ENCODE peak calls at places on chromosomes 2 and 18, in five cellular contexts. U, R, V, X and B are unnamed samples.

GRCh38 chr2:142290931-142291330 is 160.1 kb upstream of the LRP1B start:
- DNase-seq in R (no peak), V (no peak), U (no peak), X (no peak), B (no peak)

GRCh38 chr2:218961651-218962570 is 2.4 kb downstream of the CDK5R2 start:
- DNase-seq in U (no peak), R (no peak), V (no peak), X (no peak), B (peak; percentile 56)

GRCh38 chr2:33607905-33608304 is 8.8 kb upstream of the FAM98A start:
- DNase-seq in U (no peak), X (no peak), V (no peak), R (no peak), B (no peak)

GRCh38 chr2:200399046-200399445 is 92.6 kb downstream of the SPATS2L start:
- DNase-seq in X (no peak), R (no peak), V (no peak), U (no peak), B (no peak)

GRCh38 chr2:20962939-20963543 is 80.8 kb downstream of the APOB start:
- DNase-seq in V (peak; percentile 67), X (peak; percentile 78), U (peak; percentile 79), R (peak; percentile 79), B (peak; percentile 64)

GRCh38 chr2:201158111-201158929 is 24.6 kb upstream of the CASP10 start:
- DNase-seq in V (peak; percentile 32), X (peak; percentile 75), U (no peak), R (peak; percentile 75), B (peak; percentile 90)

GRCh38 chr2:34012728-34013302 is 413.7 kb upstream of the FAM98A start:
- DNase-seq in V (no peak), X (peak; percentile 70), R (peak; percentile 60), U (no peak), B (peak; percentile 48)

GRCh38 chr18:43350176-43350575 is 72.9 kb upstream of the SYT4 start:
- DNase-seq in V (no peak), U (no peak), R (no peak), X (no peak), B (no peak)

GRCh38 chr2:96241901-96242611 is 23.7 kb downstream of the TMEM127 start:
- DNase-seq in U (no peak), R (peak; percentile 34), X (peak; percentile 76), V (no peak), B (peak; percentile 73)

DNA sequence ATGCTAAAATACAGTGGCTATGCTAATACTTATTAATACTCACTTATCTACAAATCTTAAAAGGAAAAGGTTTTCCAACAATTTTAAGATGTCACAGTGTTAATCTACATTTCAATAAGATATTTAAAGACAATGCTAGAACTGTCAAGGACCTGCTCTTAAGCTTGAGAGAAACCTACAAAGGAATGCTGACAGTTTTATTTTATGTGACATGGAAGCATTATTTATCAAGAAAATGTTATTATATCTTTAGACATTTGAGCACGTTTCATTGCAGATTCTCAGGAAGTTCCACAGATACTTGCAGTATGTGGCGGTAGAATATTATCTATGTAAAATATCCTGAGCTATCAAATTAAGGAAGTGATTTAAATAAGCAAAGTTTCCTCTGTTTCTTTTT is 1255.7 kb upstream of the ZEB2 start:
- DNase-seq in V (no peak), X (no peak), U (no peak), R (no peak), B (no peak)
- TF ChIP-seq EP300 in V (no peak), X (no peak), U (no peak), R (no peak), B (no peak)

GRCh38 chr2:191713837-191714236 is 35.9 kb downstream of the NABP1 start:
- DNase-seq in U (no peak), V (no peak), R (no peak), X (no peak), B (no peak)
- TF ChIP-seq CTCF in U (no peak), V (no peak), R (no peak), X (no peak), B (no peak)

DNA sequence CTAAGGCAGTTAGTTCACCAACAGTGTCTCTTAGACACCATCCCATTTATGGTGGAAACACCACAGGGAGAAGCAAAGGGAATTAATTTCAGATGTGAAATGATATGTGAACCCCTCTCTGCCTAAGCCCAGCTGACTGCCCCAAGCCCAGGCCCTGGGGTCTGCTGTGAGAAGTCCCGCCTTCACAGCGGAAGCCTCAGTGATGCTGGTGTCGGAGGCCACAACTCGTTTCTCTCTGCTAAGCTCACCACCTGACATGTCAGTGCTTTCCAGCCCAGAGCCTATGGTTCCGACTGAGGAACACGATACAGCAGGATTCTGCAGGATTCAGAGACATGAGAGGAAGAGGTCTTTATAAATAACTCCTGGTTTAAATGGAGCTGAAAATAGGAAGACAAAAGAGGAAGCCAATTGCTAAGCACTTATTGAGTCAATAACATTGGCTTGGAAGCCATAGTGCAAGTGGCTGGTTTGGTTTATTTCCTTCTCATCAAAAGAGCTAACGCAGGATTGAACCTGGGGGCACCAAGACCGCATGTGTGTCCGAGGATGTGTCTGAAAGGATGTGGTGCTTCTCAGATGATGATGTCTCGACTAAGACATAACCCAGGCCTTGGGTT is 21.9 kb upstream of the LOXHD1 start:
- DNase-seq in R (no peak), X (no peak), U (no peak), V (no peak), B (no peak)
- H3K4me1 ChIP-seq in R (no peaks in the 10 kb centered on the region), X (no peaks in the 10 kb centered on the region), U (no peaks in the 10 kb centered on the region), V (no peaks in the 10 kb centered on the region), B (no peaks in the 10 kb centered on the region)

DNA sequence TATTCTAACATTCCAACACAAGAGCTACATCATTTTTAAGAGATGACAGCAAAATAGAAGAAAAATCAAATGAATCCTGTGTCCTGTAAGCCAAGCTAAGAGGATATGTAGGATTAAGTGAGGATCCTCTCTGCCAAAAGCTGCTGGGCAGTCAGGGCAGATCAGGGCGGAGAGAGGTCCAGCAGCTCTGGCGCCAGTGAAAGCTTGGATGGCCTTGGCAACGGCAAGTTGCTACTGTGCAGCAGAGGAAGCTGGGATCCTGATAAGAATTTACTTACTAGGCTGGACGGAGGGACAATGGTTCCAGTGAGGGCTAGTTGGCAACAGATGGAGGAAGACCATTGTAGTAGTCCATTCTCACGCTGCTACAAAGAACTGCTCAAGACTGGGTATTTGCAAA is 391.5 kb downstream of the XIRP2 start:
- DNase-seq in V (no peak), X (no peak), R (no peak), U (no peak), B (peak; percentile 5)
- TF ChIP-seq EP300 in V (no peak), X (no peak), R (no peak), U (no peak), B (no peak)

DNA sequence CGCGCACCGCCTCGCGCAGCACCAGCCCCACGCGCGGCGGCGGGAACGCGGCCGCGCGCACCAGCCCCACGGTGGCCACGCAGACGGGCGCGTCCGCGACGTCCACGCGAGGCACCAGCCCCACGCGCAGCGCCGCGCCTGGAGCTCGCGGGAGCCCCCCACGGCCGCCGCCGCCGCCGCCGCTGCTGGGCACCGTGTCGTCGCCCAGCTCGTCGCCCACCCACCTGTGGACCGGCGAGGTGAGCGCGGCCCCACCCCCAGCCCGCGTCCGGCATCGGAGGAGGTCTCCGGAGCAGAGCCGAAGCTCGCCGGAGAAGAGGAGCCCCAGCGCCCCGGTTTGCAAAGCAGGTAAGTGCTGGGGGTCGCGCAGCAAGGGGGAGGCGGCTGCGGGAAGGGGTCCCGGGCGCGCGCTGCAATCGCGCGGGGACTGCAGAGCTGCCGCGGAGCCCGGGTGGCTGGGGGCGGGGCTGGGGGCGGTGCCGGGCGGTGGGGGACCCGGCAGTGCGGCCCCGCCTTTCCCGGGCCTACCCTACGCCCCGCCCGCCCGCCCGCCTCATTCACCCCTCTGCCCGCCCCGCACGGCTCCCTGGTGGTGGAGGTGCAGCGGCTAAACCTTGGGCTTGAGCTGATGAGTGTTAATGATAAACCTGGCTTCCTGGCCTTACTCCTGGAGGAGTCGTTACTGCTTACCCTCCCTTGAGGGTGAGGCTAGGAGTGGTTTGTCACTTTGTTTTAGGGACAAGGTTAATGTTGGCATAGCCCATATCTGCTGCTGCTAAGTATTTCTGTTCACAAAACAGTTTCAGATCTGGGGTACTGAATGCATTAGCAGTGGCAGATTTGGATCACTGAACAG is 900 bp downstream of the FAM117B start:
- DNase-seq in U (peak; percentile 81), R (peak; percentile 87), V (peak; percentile 50), X (peak; percentile 80), B (peak; percentile 86)
- TF ChIP-seq CTCF in U (no peak), R (no peak), V (no peak), X (no peak), B (no peak)

GRCh38 chr2:144500567-144500966 is 19.4 kb downstream of the ZEB2 start:
- DNase-seq in V (no peak), X (no peak), U (no peak), R (no peak), B (no peak)

GRCh38 chr2:144498215-144498614 is 21.7 kb downstream of the ZEB2 start:
- DNase-seq in U (no peak), V (no peak), R (no peak), X (no peak), B (no peak)

GRCh38 chr2:144496067-144496466 is 23.9 kb downstream of the ZEB2 start:
- DNase-seq in X (no peak), R (no peak), V (no peak), U (no peak), B (no peak)

GRCh38 chr2:144495227-144495933 is 24.5 kb downstream of the ZEB2 start:
- DNase-seq in R (no peak), X (no peak), V (no peak), U (no peak), B (no peak)

DNA sequence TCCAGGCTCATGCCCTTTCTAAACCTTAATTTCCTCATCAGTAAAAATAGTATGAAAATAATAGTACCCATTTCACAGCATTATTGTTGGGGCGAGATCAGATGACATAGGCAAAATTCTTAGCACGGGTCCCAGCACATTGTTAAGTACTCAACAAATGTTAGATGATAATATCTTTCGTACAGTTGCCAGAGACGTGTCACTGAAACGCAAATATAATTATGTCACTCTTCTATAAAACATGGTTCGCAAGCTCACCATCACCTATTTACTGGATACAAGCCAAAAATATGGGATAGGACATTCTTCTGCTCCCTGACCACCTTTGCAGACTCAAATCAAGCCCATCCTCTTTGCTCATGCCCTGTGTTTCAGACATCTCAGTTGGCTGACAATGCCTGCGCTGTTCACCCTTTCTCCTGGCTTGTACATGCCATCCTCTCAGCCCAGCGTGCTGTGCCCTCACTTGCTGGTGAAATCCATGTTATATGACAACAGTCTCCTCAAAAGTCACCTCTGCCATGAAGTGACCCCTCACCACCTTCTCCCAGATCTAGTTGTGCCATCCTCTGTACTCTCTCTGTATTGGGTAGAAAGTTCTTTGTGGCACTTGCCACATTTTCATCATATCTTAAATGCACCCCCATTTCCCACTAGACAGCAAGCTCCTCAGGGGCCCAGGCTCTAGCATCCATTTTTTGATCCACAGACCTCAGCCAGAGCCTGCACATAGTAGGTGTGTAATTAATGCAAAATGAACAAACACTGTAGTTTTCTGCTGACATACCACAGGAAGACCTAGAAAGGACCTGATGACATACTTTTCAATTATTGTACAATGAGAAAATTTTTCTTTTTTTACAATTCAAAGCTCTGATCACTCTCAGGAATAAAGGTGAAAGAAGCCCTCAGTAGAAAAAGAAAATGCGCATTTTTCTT is 23.0 kb downstream of the ZEB2 start:
- DNase-seq in R (no peak), X (no peak), U (no peak), V (no peak), B (no peak)
- H3K4me1 ChIP-seq in R (peaks cover 9% of the 10 kb centered on the region), X (no peaks in the 10 kb centered on the region), U (peaks cover 23% of the 10 kb centered on the region), V (peaks cover 7% of the 10 kb centered on the region), B (peaks cover 34% of the 10 kb centered on the region)